ENCODE peak calls at places on chromosome 18, in five cellular contexts. One of them, this sample, is unnamed.

GRCh38 chr18:79914614-79915160 is 36.8 kb downstream of the SLC66A2 start:
- DNase-seq in A549: no peak
- DNase-seq in IMR-90: no peak
- DNase-seq in SK-N-SH: no peak
- DNase-seq in GM12878: no peak
- DNase-seq in this sample: no peak

GRCh38 chr18:11785444-11786055 is 65.7 kb upstream of the CHMP1B start:
- DNase-seq in A549: no peak
- DNase-seq in IMR-90: no peak
- DNase-seq in SK-N-SH: no peak
- DNase-seq in GM12878: no peak
- DNase-seq in this sample: no peak

GRCh38 chr18:24560511-24560981 is 100.1 kb downstream of the HRH4 start:
- DNase-seq in A549: no peak
- DNase-seq in IMR-90: no peak
- DNase-seq in SK-N-SH: no peak
- DNase-seq in GM12878: no peak
- DNase-seq in this sample: no peak

GRCh38 chr18:24015897-24016631 is 1.5 kb downstream of the TTC39C start:
- DNase-seq in A549: no peak
- DNase-seq in IMR-90: no peak
- DNase-seq in SK-N-SH: peak; percentile 21
- DNase-seq in GM12878: no peak
- DNase-seq in this sample: no peak

GRCh38 chr18:22167471-22168151 is 1.8 kb upstream of the GATA6 start:
- DNase-seq in A549: peak; percentile 41
- DNase-seq in IMR-90: no peak
- DNase-seq in SK-N-SH: peak; percentile 40
- DNase-seq in GM12878: no peak
- DNase-seq in this sample: no peak

GRCh38 chr18:48667276-48668254 is 128.7 kb downstream of the CTIF start:
- DNase-seq in A549: no peak
- DNase-seq in IMR-90: peak; percentile 49
- DNase-seq in SK-N-SH: peak; percentile 76
- DNase-seq in GM12878: no peak
- DNase-seq in this sample: peak; percentile 20

GRCh38 chr18:58535340-58536186 is 93.3 kb downstream of the ALPK2 start:
- DNase-seq in A549: no peak
- DNase-seq in IMR-90: peak; percentile 22
- DNase-seq in SK-N-SH: no peak
- DNase-seq in GM12878: peak; percentile 99
- DNase-seq in this sample: no peak

GRCh38 chr18:32138332-32138731 is 46.7 kb downstream of the RNF138 start:
- DNase-seq in A549: no peak
- DNase-seq in IMR-90: no peak
- DNase-seq in SK-N-SH: no peak
- DNase-seq in GM12878: no peak
- DNase-seq in this sample: peak; percentile 82

GRCh38 chr18:10265560-10266235 is 188.7 kb upstream of the APCDD1 start:
- DNase-seq in A549: no peak
- DNase-seq in IMR-90: no peak
- DNase-seq in SK-N-SH: no peak
- DNase-seq in GM12878: no peak
- DNase-seq in this sample: no peak

GRCh38 chr18:78642561-78643398 is 336.8 kb upstream of the SALL3 start:
- DNase-seq in A549: no peak
- DNase-seq in IMR-90: no peak
- DNase-seq in SK-N-SH: no peak
- DNase-seq in GM12878: no peak
- DNase-seq in this sample: no peak

GRCh38 chr18:24065942-24066341 is 51.4 kb downstream of the TTC39C start:
- DNase-seq in A549: no peak
- DNase-seq in IMR-90: no peak
- DNase-seq in SK-N-SH: no peak
- DNase-seq in GM12878: no peak
- DNase-seq in this sample: no peak

GRCh38 chr18:63758616-63759015 is 16.6 kb upstream of the SERPINB7 start:
- DNase-seq in A549: no peak
- DNase-seq in IMR-90: no peak
- DNase-seq in SK-N-SH: no peak
- DNase-seq in GM12878: no peak
- DNase-seq in this sample: no peak

GRCh38 chr18:2881490-2882195 is 34.8 kb downstream of the EMILIN2 start:
- DNase-seq in A549: no peak
- DNase-seq in IMR-90: peak; percentile 88
- DNase-seq in SK-N-SH: no peak
- DNase-seq in GM12878: no peak
- DNase-seq in this sample: no peak

GRCh38 chr18:59606193-59607175 is 90.7 kb downstream of the CCBE1 start:
- DNase-seq in A549: no peak
- DNase-seq in IMR-90: peak; percentile 89
- DNase-seq in SK-N-SH: no peak
- DNase-seq in GM12878: no peak
- DNase-seq in this sample: no peak

GRCh38 chr18:7924616-7925015 is 357.5 kb downstream of the PTPRM start:
- DNase-seq in A549: no peak
- DNase-seq in IMR-90: no peak
- DNase-seq in SK-N-SH: no peak
- DNase-seq in GM12878: no peak
- DNase-seq in this sample: no peak

GRCh38 chr18:33440011-33440383 is 524 bp downstream of the CCDC178 start:
- DNase-seq in A549: peak; percentile 3
- DNase-seq in IMR-90: peak; percentile 60
- DNase-seq in SK-N-SH: peak; percentile 71
- DNase-seq in GM12878: no peak
- DNase-seq in this sample: peak; percentile 19

GRCh38 chr18:741931-742512 is 29.6 kb upstream of the ENOSF1 start:
- DNase-seq in A549: peak; percentile 37
- DNase-seq in IMR-90: peak; percentile 63
- DNase-seq in SK-N-SH: peak; percentile 61
- DNase-seq in GM12878: peak; percentile 30
- DNase-seq in this sample: peak; percentile 69

GRCh38 chr18:79382681-79383387 is 12.9 kb upstream of the NFATC1 start:
- DNase-seq in A549: no peak
- DNase-seq in IMR-90: no peak
- DNase-seq in SK-N-SH: peak; percentile 44
- DNase-seq in GM12878: no peak
- DNase-seq in this sample: no peak

GRCh38 chr18:65954372-65954771 is 203.6 kb downstream of the CDH7 start:
- DNase-seq in A549: no peak
- DNase-seq in IMR-90: no peak
- DNase-seq in SK-N-SH: no peak
- DNase-seq in GM12878: no peak
- DNase-seq in this sample: no peak

GRCh38 chr18:44715841-44716240 is 35.2 kb downstream of the SETBP1 start:
- DNase-seq in A549: no peak
- DNase-seq in IMR-90: no peak
- DNase-seq in SK-N-SH: no peak
- DNase-seq in GM12878: no peak
- DNase-seq in this sample: no peak

GRCh38 chr18:40897884-40898283 is 1057.2 kb upstream of the PIK3C3 start:
- DNase-seq in A549: no peak
- DNase-seq in IMR-90: no peak
- DNase-seq in SK-N-SH: no peak
- DNase-seq in GM12878: no peak
- DNase-seq in this sample: no peak

GRCh38 chr18:21179590-21180220 is 62.3 kb upstream of the GREB1L start:
- DNase-seq in A549: peak; percentile 25
- DNase-seq in IMR-90: peak; percentile 73
- DNase-seq in SK-N-SH: peak; percentile 45
- DNase-seq in GM12878: peak; percentile 32
- DNase-seq in this sample: peak; percentile 68

GRCh38 chr18:60722742-60723141 is 350.2 kb upstream of the MC4R start:
- DNase-seq in A549: no peak
- DNase-seq in IMR-90: no peak
- DNase-seq in SK-N-SH: no peak
- DNase-seq in GM12878: no peak
- DNase-seq in this sample: no peak

GRCh38 chr18:78929502-78929901 is 50.1 kb upstream of the SALL3 start:
- DNase-seq in A549: no peak
- DNase-seq in IMR-90: no peak
- DNase-seq in SK-N-SH: no peak
- DNase-seq in GM12878: no peak
- DNase-seq in this sample: no peak

GRCh38 chr18:54983041-54983686 is 23.9 kb upstream of the CCDC68 start:
- DNase-seq in A549: peak; percentile 31
- DNase-seq in IMR-90: peak; percentile 76
- DNase-seq in SK-N-SH: peak; percentile 67
- DNase-seq in GM12878: no peak
- DNase-seq in this sample: peak; percentile 47

GRCh38 chr18:22559414-22560282 is 141.9 kb upstream of the CTAGE1 start:
- DNase-seq in A549: peak; percentile 50
- DNase-seq in IMR-90: peak; percentile 59
- DNase-seq in SK-N-SH: peak; percentile 74
- DNase-seq in GM12878: no peak
- DNase-seq in this sample: peak; percentile 72

GRCh38 chr18:34659579-34660517 is 50.2 kb upstream of the DTNA start:
- DNase-seq in A549: peak; percentile 33
- DNase-seq in IMR-90: peak; percentile 97
- DNase-seq in SK-N-SH: peak; percentile 46
- DNase-seq in GM12878: no peak
- DNase-seq in this sample: peak; percentile 14

GRCh38 chr18:10519366-10519765 is 6.5 kb upstream of the NAPG start:
- DNase-seq in A549: no peak
- DNase-seq in IMR-90: peak; percentile 30
- DNase-seq in SK-N-SH: no peak
- DNase-seq in GM12878: no peak
- DNase-seq in this sample: no peak

DNA sequence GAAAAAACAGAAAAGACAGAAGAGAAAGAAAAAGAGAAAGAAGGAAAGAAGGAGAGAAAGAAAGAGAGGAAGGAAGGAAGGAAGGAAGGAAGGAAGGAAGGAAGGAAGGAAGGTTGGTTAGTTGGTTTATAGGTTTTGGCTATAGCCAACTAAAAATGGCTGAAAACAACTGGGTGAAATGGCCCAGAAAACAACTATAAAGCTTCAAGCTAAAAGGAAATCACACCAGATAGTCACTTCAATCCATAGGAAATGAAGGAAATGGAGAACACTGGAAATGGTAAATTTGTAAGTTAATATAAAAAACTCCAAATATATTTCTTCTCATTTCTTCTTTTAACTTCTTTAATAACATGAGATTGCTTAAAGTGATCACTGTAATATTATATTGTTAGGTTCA is 118.5 kb downstream of the FBXO15 start:
- DNase-seq in A549: no peak
- DNase-seq in IMR-90: no peak
- DNase-seq in SK-N-SH: no peak
- DNase-seq in GM12878: no peak
- DNase-seq in this sample: no peak
- TF ChIP-seq RCOR1 in A549: no peak
- TF ChIP-seq RCOR1 in IMR-90: no peak
- TF ChIP-seq RCOR1 in SK-N-SH: no peak
- TF ChIP-seq RCOR1 in GM12878: no peak
- TF ChIP-seq RCOR1 in this sample: no peak

GRCh38 chr18:26521617-26522016 is 26.7 kb downstream of the KCTD1 start:
- DNase-seq in A549: no peak
- DNase-seq in IMR-90: no peak
- DNase-seq in SK-N-SH: no peak
- DNase-seq in GM12878: no peak
- DNase-seq in this sample: no peak

GRCh38 chr18:26524002-26524401 is 24.4 kb downstream of the KCTD1 start:
- DNase-seq in A549: no peak
- DNase-seq in IMR-90: no peak
- DNase-seq in SK-N-SH: no peak
- DNase-seq in GM12878: no peak
- DNase-seq in this sample: no peak

GRCh38 chr18:26526966-26527234 is 21.5 kb downstream of the KCTD1 start:
- DNase-seq in A549: no peak
- DNase-seq in IMR-90: no peak
- DNase-seq in SK-N-SH: no peak
- DNase-seq in GM12878: no peak
- DNase-seq in this sample: no peak

GRCh38 chr18:26524952-26525351 is 23.4 kb downstream of the KCTD1 start:
- DNase-seq in A549: no peak
- DNase-seq in IMR-90: no peak
- DNase-seq in SK-N-SH: no peak
- DNase-seq in GM12878: no peak
- DNase-seq in this sample: no peak

DNA sequence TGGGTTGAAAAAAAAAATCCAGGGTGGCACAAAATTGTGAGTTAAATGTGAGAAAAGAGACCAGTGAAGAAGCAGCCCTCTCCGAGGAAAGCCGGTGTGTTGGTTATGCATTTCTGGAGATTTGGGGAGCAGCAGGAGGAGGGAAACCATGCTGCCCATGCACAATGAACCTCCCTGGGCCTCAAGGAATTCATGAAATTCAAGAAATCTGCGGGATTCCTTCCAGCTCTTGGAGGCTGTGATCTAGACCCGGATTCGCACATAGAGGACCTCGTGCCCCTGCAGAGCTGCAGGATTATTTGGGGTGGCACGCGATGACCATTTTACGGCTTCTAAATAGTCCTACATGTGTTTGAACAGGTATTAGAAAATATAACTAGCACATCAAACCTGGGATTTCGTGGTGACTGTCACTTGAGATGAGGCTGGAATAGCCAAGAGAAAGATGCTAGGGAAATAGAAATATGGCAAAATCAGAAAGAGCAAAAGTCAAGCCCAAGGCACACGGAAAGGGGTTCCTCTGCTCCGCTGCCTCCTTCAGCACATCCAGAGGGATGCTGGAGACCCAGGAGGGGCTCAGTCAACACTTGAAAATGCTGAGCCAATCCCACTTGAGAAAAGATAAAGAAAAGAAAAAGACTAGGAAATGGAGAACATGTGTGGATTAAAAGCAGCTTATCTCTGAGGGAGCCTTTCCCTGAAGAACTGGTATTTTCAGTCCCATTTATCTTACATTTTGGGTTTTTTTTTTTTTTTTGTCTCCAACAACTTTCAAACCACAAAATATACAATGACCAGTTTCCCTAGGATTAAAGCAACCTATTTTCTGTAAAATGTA is 22.0 kb downstream of the KCTD1 start:
- DNase-seq in A549: no peak
- DNase-seq in IMR-90: no peak
- DNase-seq in SK-N-SH: no peak
- DNase-seq in GM12878: no peak
- DNase-seq in this sample: no peak
- H3K4me2 ChIP-seq in A549: no peak overlapping the region
- H3K4me2 ChIP-seq in IMR-90: no peak overlapping the region
- H3K4me2 ChIP-seq in SK-N-SH: no peak overlapping the region
- H3K4me2 ChIP-seq in GM12878: no peak overlapping the region
- H3K4me2 ChIP-seq in this sample: no peak overlapping the region

DNA sequence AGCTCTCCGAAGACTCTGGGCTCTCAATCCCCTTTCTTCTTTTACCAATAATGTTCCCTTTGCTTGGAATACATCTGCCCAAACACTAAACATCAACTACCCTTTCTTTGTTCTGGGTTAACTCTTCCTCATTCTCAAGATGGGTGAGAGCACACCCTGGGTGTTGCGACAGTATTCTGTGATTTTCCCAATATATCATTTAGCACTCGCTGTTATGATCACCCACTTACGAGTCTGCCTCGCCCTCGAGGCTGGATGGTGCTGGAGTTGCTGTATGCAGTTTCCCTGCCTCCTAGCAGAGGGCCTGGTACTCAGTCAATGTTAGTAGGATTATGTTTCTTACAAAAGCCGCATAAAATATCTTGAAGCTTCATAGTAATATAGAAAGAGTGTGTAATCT is 93.2 kb downstream of the SOCS6 start:
- DNase-seq in A549: no peak
- DNase-seq in IMR-90: no peak
- DNase-seq in SK-N-SH: no peak
- DNase-seq in GM12878: no peak
- DNase-seq in this sample: no peak
- TF ChIP-seq RCOR1 in A549: no peak
- TF ChIP-seq RCOR1 in IMR-90: no peak
- TF ChIP-seq RCOR1 in SK-N-SH: no peak
- TF ChIP-seq RCOR1 in GM12878: no peak
- TF ChIP-seq RCOR1 in this sample: no peak

GRCh38 chr18:13605901-13606300 is 120.5 kb downstream of the FAM210A start:
- DNase-seq in A549: no peak
- DNase-seq in IMR-90: no peak
- DNase-seq in SK-N-SH: no peak
- DNase-seq in GM12878: no peak
- DNase-seq in this sample: no peak
- H3K4me2 ChIP-seq in A549: no peak overlapping the region
- H3K4me2 ChIP-seq in IMR-90: no peak overlapping the region
- H3K4me2 ChIP-seq in SK-N-SH: no peak overlapping the region
- H3K4me2 ChIP-seq in GM12878: no peak overlapping the region
- H3K4me2 ChIP-seq in this sample: no peak overlapping the region

This sample was measured in K562.